ENCODE peak calls at places on chromosomes 6 and 20, in five cellular contexts. One of them, this sample, is unnamed.

GRCh38 chr6:111804627-111805235 is 68.5 kb downstream of the FYN start:
- DNase-seq in H1: no peak
- DNase-seq in H9: no peak
- DNase-seq in neuronal stem cell: no peak
- DNase-seq in mesenchymal stem cell: peak; percentile 89
- DNase-seq in this sample: peak; percentile 74

GRCh38 chr20:3312940-3313656 is 74.1 kb upstream of the SLC4A11 start:
- DNase-seq in H1: no peak
- DNase-seq in H9: no peak
- DNase-seq in neuronal stem cell: no peak
- DNase-seq in mesenchymal stem cell: peak; percentile 74
- DNase-seq in this sample: peak; percentile 53

GRCh38 chr6:33205172-33206026 is 944 bp downstream of the HSD17B8 start:
- DNase-seq in H1: no peak
- DNase-seq in H9: no peak
- DNase-seq in neuronal stem cell: no peak
- DNase-seq in mesenchymal stem cell: peak; percentile 59
- DNase-seq in this sample: peak; percentile 64

GRCh38 chr6:118776607-118777549 is 117.1 kb upstream of the ASF1A start:
- DNase-seq in H1: peak; percentile 53
- DNase-seq in H9: peak; percentile 56
- DNase-seq in neuronal stem cell: peak; percentile 46
- DNase-seq in mesenchymal stem cell: peak; percentile 78
- DNase-seq in this sample: peak; percentile 79

GRCh38 chr20:57192311-57192710 is 74.1 kb downstream of the BMP7 start:
- DNase-seq in H1: no peak
- DNase-seq in H9: no peak
- DNase-seq in neuronal stem cell: no peak
- DNase-seq in mesenchymal stem cell: no peak
- DNase-seq in this sample: no peak

GRCh38 chr6:43840490-43841218 is 70.6 kb downstream of the VEGFA start:
- DNase-seq in H1: no peak
- DNase-seq in H9: no peak
- DNase-seq in neuronal stem cell: no peak
- DNase-seq in mesenchymal stem cell: peak; percentile 88
- DNase-seq in this sample: peak; percentile 84

GRCh38 chr20:5168582-5169396 is 42.0 kb downstream of the CDS2 start:
- DNase-seq in H1: no peak
- DNase-seq in H9: peak; percentile 75
- DNase-seq in neuronal stem cell: no peak
- DNase-seq in mesenchymal stem cell: peak; percentile 69
- DNase-seq in this sample: peak; percentile 38

GRCh38 chr20:36666181-36666740 is 20.3 kb upstream of the SLA2 start:
- DNase-seq in H1: no peak
- DNase-seq in H9: no peak
- DNase-seq in neuronal stem cell: no peak
- DNase-seq in mesenchymal stem cell: peak; percentile 45
- DNase-seq in this sample: peak; percentile 46

GRCh38 chr6:131749023-131749422 is 38.2 kb upstream of the CTAGE9 start:
- DNase-seq in H1: no peak
- DNase-seq in H9: no peak
- DNase-seq in neuronal stem cell: no peak
- DNase-seq in mesenchymal stem cell: no peak
- DNase-seq in this sample: no peak

GRCh38 chr6:112251170-112251945 is 3.0 kb downstream of the LAMA4 start:
- DNase-seq in H1: no peak
- DNase-seq in H9: no peak
- DNase-seq in neuronal stem cell: no peak
- DNase-seq in mesenchymal stem cell: peak; percentile 51
- DNase-seq in this sample: peak; percentile 79

GRCh38 chr6:107956586-107957164 is 1.3 kb downstream of the SEC63 start:
- DNase-seq in H1: no peak
- DNase-seq in H9: no peak
- DNase-seq in neuronal stem cell: no peak
- DNase-seq in mesenchymal stem cell: peak; percentile 86
- DNase-seq in this sample: peak; percentile 65

GRCh38 chr6:722077-722524 is 29.2 kb upstream of the EXOC2 start:
- DNase-seq in H1: peak; percentile 75
- DNase-seq in H9: peak; percentile 63
- DNase-seq in neuronal stem cell: peak; percentile 53
- DNase-seq in mesenchymal stem cell: peak; percentile 91
- DNase-seq in this sample: peak; percentile 90

GRCh38 chr6:32558426-32559057 is 28.5 kb upstream of the HLA-DRB5 start:
- DNase-seq in H1: no peak
- DNase-seq in H9: no peak
- DNase-seq in neuronal stem cell: no peak
- DNase-seq in mesenchymal stem cell: no peak
- DNase-seq in this sample: no peak

GRCh38 chr6:89940225-89941027 is 46.2 kb downstream of the GJA10 start:
- DNase-seq in H1: no peak
- DNase-seq in H9: peak; percentile 65
- DNase-seq in neuronal stem cell: peak; percentile 58
- DNase-seq in mesenchymal stem cell: peak; percentile 84
- DNase-seq in this sample: peak; percentile 86

GRCh38 chr20:8385247-8385646 is 253.2 kb downstream of the PLCB1 start:
- DNase-seq in H1: no peak
- DNase-seq in H9: peak; percentile 67
- DNase-seq in neuronal stem cell: no peak
- DNase-seq in mesenchymal stem cell: peak; percentile 78
- DNase-seq in this sample: peak; percentile 65

GRCh38 chr6:38959138-38959537 is 89.4 kb upstream of the GLP1R start:
- DNase-seq in H1: no peak
- DNase-seq in H9: no peak
- DNase-seq in neuronal stem cell: no peak
- DNase-seq in mesenchymal stem cell: no peak
- DNase-seq in this sample: no peak

GRCh38 chr6:45903959-45904358 is 111.7 kb downstream of the CLIC5 start:
- DNase-seq in H1: no peak
- DNase-seq in H9: no peak
- DNase-seq in neuronal stem cell: no peak
- DNase-seq in mesenchymal stem cell: no peak
- DNase-seq in this sample: no peak

GRCh38 chr6:22146581-22147468 is 150.0 kb downstream of the PRL start:
- DNase-seq in H1: no peak
- DNase-seq in H9: no peak
- DNase-seq in neuronal stem cell: no peak
- DNase-seq in mesenchymal stem cell: no peak
- DNase-seq in this sample: no peak

GRCh38 chr6:30060634-30060981 is 457 bp upstream of the POLR1H start:
- DNase-seq in H1: no peak
- DNase-seq in H9: no peak
- DNase-seq in neuronal stem cell: no peak
- DNase-seq in mesenchymal stem cell: peak; percentile 65
- DNase-seq in this sample: peak; percentile 36

GRCh38 chr6:1094306-1094705 is 217.6 kb upstream of the FOXQ1 start:
- DNase-seq in H1: no peak
- DNase-seq in H9: no peak
- DNase-seq in neuronal stem cell: no peak
- DNase-seq in mesenchymal stem cell: peak; percentile 63
- DNase-seq in this sample: peak; percentile 79

GRCh38 chr6:133701633-133702331 is 187.1 kb upstream of the TCF21 start:
- DNase-seq in H1: no peak
- DNase-seq in H9: no peak
- DNase-seq in neuronal stem cell: no peak
- DNase-seq in mesenchymal stem cell: peak; percentile 92
- DNase-seq in this sample: peak; percentile 48

GRCh38 chr6:42704251-42704936 is 18.0 kb downstream of the PRPH2 start:
- DNase-seq in H1: peak; percentile 57
- DNase-seq in H9: peak; percentile 71
- DNase-seq in neuronal stem cell: no peak
- DNase-seq in mesenchymal stem cell: no peak
- DNase-seq in this sample: no peak

GRCh38 chr6:21824431-21825180 is 231.1 kb downstream of the SOX4 start:
- DNase-seq in H1: no peak
- DNase-seq in H9: no peak
- DNase-seq in neuronal stem cell: no peak
- DNase-seq in mesenchymal stem cell: peak; percentile 60
- DNase-seq in this sample: peak; percentile 50

DNA sequence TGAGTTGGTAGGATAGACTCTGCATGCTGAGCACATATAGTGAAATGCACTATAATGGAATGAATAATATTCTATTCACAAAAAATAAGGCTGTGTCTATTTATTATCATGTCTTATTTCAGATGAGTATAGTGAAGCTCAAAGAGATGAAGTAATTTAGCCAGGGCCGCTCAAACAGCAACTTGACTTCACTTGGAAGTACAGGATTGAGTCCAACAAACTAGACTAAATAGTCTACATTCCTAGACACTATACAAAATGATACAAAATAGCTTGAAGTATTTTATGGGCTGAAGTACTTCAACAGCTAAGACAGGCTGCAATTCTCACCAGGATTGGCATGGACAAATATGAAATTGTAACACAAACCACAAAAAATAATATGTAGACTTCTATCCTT is 144.5 kb upstream of the DST start:
- DNase-seq in H1: no peak
- DNase-seq in H9: no peak
- DNase-seq in neuronal stem cell: no peak
- DNase-seq in mesenchymal stem cell: peak; percentile 69
- DNase-seq in this sample: peak; percentile 76
- H2BK15ac ChIP-seq in H1: no peak overlapping the region
- H2BK15ac ChIP-seq in H9: no peak overlapping the region
- H2BK15ac ChIP-seq in neuronal stem cell: no peak overlapping the region
- H2BK15ac ChIP-seq in mesenchymal stem cell: no peak overlapping the region
- H2BK15ac ChIP-seq in this sample: no peak overlapping the region

DNA sequence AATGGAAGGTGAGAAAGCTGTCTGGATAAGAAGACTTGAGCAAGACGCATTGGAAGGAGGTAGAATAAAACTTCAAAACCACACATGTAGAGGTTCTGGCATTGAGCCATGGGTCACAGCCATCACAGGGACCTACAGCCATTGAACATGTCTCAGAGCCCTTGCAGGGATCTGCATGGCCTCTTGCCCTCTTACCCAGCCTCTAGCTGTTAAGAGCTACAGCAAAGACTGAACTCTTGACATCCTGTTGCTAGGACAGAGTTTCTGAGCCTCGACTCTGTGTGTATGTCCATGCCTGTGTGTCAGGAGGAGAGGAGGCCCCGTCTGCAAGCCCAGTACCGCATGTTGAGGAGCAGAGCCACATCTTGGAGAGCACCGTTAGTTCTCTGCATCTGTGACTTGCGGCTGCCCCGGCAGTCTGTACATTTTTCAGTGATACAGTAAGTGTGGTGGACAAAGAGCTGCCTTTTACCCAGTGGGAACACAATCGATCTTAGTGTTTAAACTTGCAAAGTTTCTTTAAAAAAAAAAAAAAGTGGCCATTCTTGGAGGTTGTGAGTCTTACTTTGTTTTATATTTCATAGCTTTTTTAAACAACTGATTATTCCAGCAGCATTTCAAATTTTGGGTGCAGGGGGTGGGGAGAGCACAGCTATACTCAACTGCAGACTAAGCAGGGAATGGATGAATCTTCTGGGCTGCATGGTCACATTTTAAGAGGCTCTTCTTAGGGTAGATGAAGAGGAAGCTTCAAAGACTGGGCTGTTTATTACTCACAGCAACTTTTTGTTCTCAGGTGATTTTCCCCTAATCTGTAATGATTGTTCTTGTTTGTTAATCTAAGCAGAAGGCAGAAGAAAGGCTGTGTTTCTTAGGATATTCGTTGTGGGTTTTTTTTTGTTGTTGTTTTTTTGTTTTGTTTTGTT is 88.5 kb downstream of the TBC1D7 start:
- DNase-seq in H1: no peak
- DNase-seq in H9: no peak
- DNase-seq in neuronal stem cell: no peak
- DNase-seq in mesenchymal stem cell: no peak
- DNase-seq in this sample: peak; percentile 3
- H3K14ac ChIP-seq in H1: no peak overlapping the region
- H3K14ac ChIP-seq in H9: no peak overlapping the region
- H3K14ac ChIP-seq in neuronal stem cell: no peak overlapping the region
- H3K14ac ChIP-seq in mesenchymal stem cell: no peak overlapping the region
- H3K14ac ChIP-seq in this sample: no peak overlapping the region

GRCh38 chr6:129356129-129356528 is 353.8 kb downstream of the ARHGAP18 start:
- DNase-seq in H1: no peak
- DNase-seq in H9: no peak
- DNase-seq in neuronal stem cell: no peak
- DNase-seq in mesenchymal stem cell: no peak
- DNase-seq in this sample: no peak
- H2BK15ac ChIP-seq in H1: no peak overlapping the region
- H2BK15ac ChIP-seq in H9: no peak overlapping the region
- H2BK15ac ChIP-seq in neuronal stem cell: no peak overlapping the region
- H2BK15ac ChIP-seq in mesenchymal stem cell: no peak overlapping the region
- H2BK15ac ChIP-seq in this sample: no peak overlapping the region

GRCh38 chr6:113858605-113859348 is 1.6 kb downstream of the MARCKS start:
- DNase-seq in H1: peak; percentile 96
- DNase-seq in H9: peak; percentile 92
- DNase-seq in neuronal stem cell: peak; percentile 94
- DNase-seq in mesenchymal stem cell: peak; percentile 85
- DNase-seq in this sample: peak; percentile 87

GRCh38 chr6:113856011-113856551 is 1.1 kb upstream of the MARCKS start:
- DNase-seq in H1: no peak
- DNase-seq in H9: peak; percentile 28
- DNase-seq in neuronal stem cell: peak; percentile 39
- DNase-seq in mesenchymal stem cell: peak; percentile 77
- DNase-seq in this sample: peak; percentile 66

GRCh38 chr6:113856571-113857564 is at the start of gene MARCKS:
- DNase-seq in H1: peak; percentile 84
- DNase-seq in H9: peak; percentile 82
- DNase-seq in neuronal stem cell: peak; percentile 83
- DNase-seq in mesenchymal stem cell: peak; percentile 91
- DNase-seq in this sample: peak; percentile 92

GRCh38 chr6:113858067-113858604 is 991 bp downstream of the MARCKS start:
- DNase-seq in H1: peak; percentile 60
- DNase-seq in H9: peak; percentile 52
- DNase-seq in neuronal stem cell: peak; percentile 51
- DNase-seq in mesenchymal stem cell: peak; percentile 60
- DNase-seq in this sample: peak; percentile 29

DNA sequence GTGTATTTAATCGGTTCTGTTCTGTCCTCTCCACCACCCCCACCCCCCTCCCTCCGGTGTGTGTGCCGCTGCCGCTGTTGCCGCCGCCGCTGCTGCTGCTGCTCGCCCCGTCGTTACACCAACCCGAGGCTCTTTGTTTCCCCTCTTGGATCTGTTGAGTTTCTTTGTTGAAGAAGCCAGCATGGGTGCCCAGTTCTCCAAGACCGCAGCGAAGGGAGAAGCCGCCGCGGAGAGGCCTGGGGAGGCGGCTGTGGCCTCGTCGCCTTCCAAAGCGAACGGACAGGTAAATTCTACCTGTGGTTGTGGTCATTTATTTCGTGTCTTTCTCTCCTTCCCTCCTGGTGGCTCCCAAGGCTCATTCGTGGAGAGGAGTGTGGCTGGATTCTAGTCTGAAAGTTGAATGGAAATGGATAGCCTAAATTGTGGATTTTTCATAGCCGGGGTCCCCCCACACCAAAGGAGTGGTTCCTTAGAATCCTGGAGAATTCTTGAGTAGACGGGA is 471 bp downstream of the MARCKS start:
- DNase-seq in H1: peak; percentile 53
- DNase-seq in H9: no peak
- DNase-seq in neuronal stem cell: peak; percentile 45
- DNase-seq in mesenchymal stem cell: no peak
- DNase-seq in this sample: no peak
- H3K14ac ChIP-seq in H1: no peak overlapping the region
- H3K14ac ChIP-seq in H9: peak overlapping the region; percentile 100
- H3K14ac ChIP-seq in neuronal stem cell: peak overlapping the region; percentile 61
- H3K14ac ChIP-seq in mesenchymal stem cell: peak overlapping the region; percentile 99
- H3K14ac ChIP-seq in this sample: peak overlapping the region; percentile 98

This sample was measured in IMR-90.